ENCODE peak calls at places on chromosomes 16 and 17, in five cellular contexts. One of them, this sample, is unnamed.

GRCh38 chr16:66154801-66155200 is 211.7 kb upstream of the CDH5 start:
- DNase-seq in SK-N-SH: no peak
- DNase-seq in K562: no peak
- DNase-seq in HCT116: no peak
- DNase-seq in GM12878: no peak
- DNase-seq in this sample: no peak

GRCh38 chr17:79495665-79496064 is 115.2 kb downstream of the RBFOX3 start:
- DNase-seq in SK-N-SH: peak
- DNase-seq in K562: no peak
- DNase-seq in HCT116: no peak
- DNase-seq in GM12878: no peak
- DNase-seq in this sample: no peak

GRCh38 chr17:40564883-40565744 is at the start of gene CCR7:
- DNase-seq in SK-N-SH: no peak
- DNase-seq in K562: peak
- DNase-seq in HCT116: no peak
- DNase-seq in GM12878: no peak
- DNase-seq in this sample: no peak

GRCh38 chr16:83110221-83110768 is 483.5 kb downstream of the CDH13 start:
- DNase-seq in SK-N-SH: no peak
- DNase-seq in K562: no peak
- DNase-seq in HCT116: no peak
- DNase-seq in GM12878: no peak
- DNase-seq in this sample: no peak

GRCh38 chr16:11151156-11151904 is 104.7 kb downstream of the SOCS1 start:
- DNase-seq in SK-N-SH: peak
- DNase-seq in K562: no peak
- DNase-seq in HCT116: no peak
- DNase-seq in GM12878: no peak
- DNase-seq in this sample: no peak

GRCh38 chr16:1042776-1043349 is 29.7 kb upstream of the SSTR5 start:
- DNase-seq in SK-N-SH: no peak
- DNase-seq in K562: no peak
- DNase-seq in HCT116: no peak
- DNase-seq in GM12878: no peak
- DNase-seq in this sample: no peak

GRCh38 chr16:23896832-23897821 is 61.3 kb downstream of the PRKCB start:
- DNase-seq in SK-N-SH: no peak
- DNase-seq in K562: no peak
- DNase-seq in HCT116: no peak
- DNase-seq in GM12878: no peak
- DNase-seq in this sample: no peak

GRCh38 chr17:61488878-61489718 is 36.9 kb downstream of the TBX4 start:
- DNase-seq in SK-N-SH: no peak
- DNase-seq in K562: no peak
- DNase-seq in HCT116: no peak
- DNase-seq in GM12878: no peak
- DNase-seq in this sample: peak

GRCh38 chr17:74485841-74486240 is 19.4 kb downstream of the CD300A start:
- DNase-seq in SK-N-SH: no peak
- DNase-seq in K562: no peak
- DNase-seq in HCT116: no peak
- DNase-seq in GM12878: no peak
- DNase-seq in this sample: no peak

GRCh38 chr16:11162571-11163268 is 93.3 kb downstream of the SOCS1 start:
- DNase-seq in SK-N-SH: no peak
- DNase-seq in K562: no peak
- DNase-seq in HCT116: no peak
- DNase-seq in GM12878: no peak
- DNase-seq in this sample: no peak

GRCh38 chr16:88750854-88751253 is 34.2 kb downstream of the PIEZO1 start:
- DNase-seq in SK-N-SH: no peak
- DNase-seq in K562: no peak
- DNase-seq in HCT116: no peak
- DNase-seq in GM12878: no peak
- DNase-seq in this sample: no peak

GRCh38 chr17:27892866-27893769 is at the start of gene LYRM9:
- DNase-seq in SK-N-SH: peak
- DNase-seq in K562: peak
- DNase-seq in HCT116: peak
- DNase-seq in GM12878: peak
- DNase-seq in this sample: peak
- TF ChIP-seq ZBTB33 in SK-N-SH: no peak
- TF ChIP-seq ZBTB33 in K562: no peak
- TF ChIP-seq ZBTB33 in HCT116: no peak
- TF ChIP-seq ZBTB33 in GM12878: no peak
- TF ChIP-seq ZBTB33 in this sample: no peak

GRCh38 chr17:37791434-37791833 is 46.6 kb upstream of the HNF1B start:
- DNase-seq in SK-N-SH: peak
- DNase-seq in K562: peak
- DNase-seq in HCT116: no peak
- DNase-seq in GM12878: no peak
- DNase-seq in this sample: peak
- TF ChIP-seq ZBTB33 in SK-N-SH: no peak
- TF ChIP-seq ZBTB33 in K562: no peak
- TF ChIP-seq ZBTB33 in HCT116: no peak
- TF ChIP-seq ZBTB33 in GM12878: no peak
- TF ChIP-seq ZBTB33 in this sample: no peak

GRCh38 chr17:57138956-57139576 is 54.0 kb downstream of the AKAP1 start:
- DNase-seq in SK-N-SH: no peak
- DNase-seq in K562: peak
- DNase-seq in HCT116: no peak
- DNase-seq in GM12878: no peak
- DNase-seq in this sample: no peak
- TF ChIP-seq ZBTB33 in SK-N-SH: no peak
- TF ChIP-seq ZBTB33 in K562: no peak
- TF ChIP-seq ZBTB33 in HCT116: no peak
- TF ChIP-seq ZBTB33 in GM12878: no peak
- TF ChIP-seq ZBTB33 in this sample: no peak

DNA sequence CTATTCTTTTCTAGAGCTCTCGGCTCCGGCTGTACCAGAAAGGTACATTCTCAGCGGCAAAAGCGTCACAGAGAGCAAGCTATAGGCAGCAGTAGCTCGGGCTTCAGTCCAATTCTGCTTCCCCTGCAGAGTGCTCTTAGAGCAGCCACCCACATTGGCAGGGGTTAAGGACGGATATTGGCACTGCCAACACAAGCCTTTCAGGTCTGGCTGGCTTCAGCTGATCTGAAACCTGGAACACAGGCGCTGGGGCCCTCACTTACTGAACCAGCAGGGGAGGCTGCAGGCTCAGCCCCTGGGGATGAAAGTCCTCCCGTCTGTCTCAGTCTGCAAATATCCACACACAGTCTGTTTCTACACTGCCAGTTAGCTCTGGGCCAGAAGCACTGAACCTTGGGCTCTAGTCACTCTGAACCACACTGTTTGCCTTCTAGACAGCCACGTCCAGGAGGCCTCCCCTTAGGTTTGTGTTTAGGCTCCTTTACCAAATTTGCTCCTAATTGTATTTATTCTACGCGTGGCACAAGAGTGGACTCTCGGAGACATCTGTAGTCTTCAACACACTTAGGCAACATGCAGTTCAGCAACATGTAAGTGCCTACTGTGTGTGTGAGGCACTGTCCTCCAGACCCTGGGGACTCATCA is 40.1 kb downstream of the HIC1 start:
- DNase-seq in SK-N-SH: peak
- DNase-seq in K562: peak
- DNase-seq in HCT116: no peak
- DNase-seq in GM12878: no peak
- DNase-seq in this sample: peak
- TF ChIP-seq ZBTB33 in SK-N-SH: no peak
- TF ChIP-seq ZBTB33 in K562: peak
- TF ChIP-seq ZBTB33 in HCT116: no peak
- TF ChIP-seq ZBTB33 in GM12878: no peak
- TF ChIP-seq ZBTB33 in this sample: peak

DNA sequence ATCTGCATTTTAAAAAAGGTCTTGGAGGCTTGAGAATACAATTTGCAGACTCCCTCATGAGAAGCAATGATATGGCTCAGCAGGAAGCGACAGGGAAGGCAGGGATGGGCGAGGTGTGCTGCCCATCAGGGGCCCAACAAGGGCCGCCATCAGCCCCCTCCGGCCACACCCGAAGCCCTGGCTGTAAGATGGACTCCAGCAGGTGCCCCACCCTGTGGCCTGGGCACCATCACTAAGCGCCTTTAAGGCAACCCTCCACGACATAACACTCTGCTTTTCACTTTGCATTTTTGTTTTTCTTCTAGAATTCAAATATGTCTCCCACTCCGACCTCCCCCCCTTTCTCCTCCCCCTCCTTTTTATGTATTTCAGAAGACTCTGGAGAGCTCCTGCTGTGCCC is 52.2 kb upstream of the RCVRN start:
- DNase-seq in SK-N-SH: no peak
- DNase-seq in K562: no peak
- DNase-seq in HCT116: no peak
- DNase-seq in GM12878: no peak
- DNase-seq in this sample: no peak
- TF ChIP-seq ZBTB33 in SK-N-SH: no peak
- TF ChIP-seq ZBTB33 in K562: no peak
- TF ChIP-seq ZBTB33 in HCT116: no peak
- TF ChIP-seq ZBTB33 in GM12878: no peak
- TF ChIP-seq ZBTB33 in this sample: no peak

GRCh38 chr17:58248955-58249269 is 10.5 kb downstream of the LPO start:
- DNase-seq in SK-N-SH: no peak
- DNase-seq in K562: no peak
- DNase-seq in HCT116: no peak
- DNase-seq in GM12878: no peak
- DNase-seq in this sample: no peak

GRCh38 chr17:58246104-58246740 is 7.8 kb downstream of the LPO start:
- DNase-seq in SK-N-SH: no peak
- DNase-seq in K562: no peak
- DNase-seq in HCT116: no peak
- DNase-seq in GM12878: no peak
- DNase-seq in this sample: no peak

GRCh38 chr17:58245428-58246103 is 7.2 kb downstream of the LPO start:
- DNase-seq in SK-N-SH: no peak
- DNase-seq in K562: no peak
- DNase-seq in HCT116: no peak
- DNase-seq in GM12878: no peak
- DNase-seq in this sample: peak

GRCh38 chr17:58249270-58250133 is 11.1 kb downstream of the LPO start:
- DNase-seq in SK-N-SH: peak
- DNase-seq in K562: peak
- DNase-seq in HCT116: peak
- DNase-seq in GM12878: no peak
- DNase-seq in this sample: peak

DNA sequence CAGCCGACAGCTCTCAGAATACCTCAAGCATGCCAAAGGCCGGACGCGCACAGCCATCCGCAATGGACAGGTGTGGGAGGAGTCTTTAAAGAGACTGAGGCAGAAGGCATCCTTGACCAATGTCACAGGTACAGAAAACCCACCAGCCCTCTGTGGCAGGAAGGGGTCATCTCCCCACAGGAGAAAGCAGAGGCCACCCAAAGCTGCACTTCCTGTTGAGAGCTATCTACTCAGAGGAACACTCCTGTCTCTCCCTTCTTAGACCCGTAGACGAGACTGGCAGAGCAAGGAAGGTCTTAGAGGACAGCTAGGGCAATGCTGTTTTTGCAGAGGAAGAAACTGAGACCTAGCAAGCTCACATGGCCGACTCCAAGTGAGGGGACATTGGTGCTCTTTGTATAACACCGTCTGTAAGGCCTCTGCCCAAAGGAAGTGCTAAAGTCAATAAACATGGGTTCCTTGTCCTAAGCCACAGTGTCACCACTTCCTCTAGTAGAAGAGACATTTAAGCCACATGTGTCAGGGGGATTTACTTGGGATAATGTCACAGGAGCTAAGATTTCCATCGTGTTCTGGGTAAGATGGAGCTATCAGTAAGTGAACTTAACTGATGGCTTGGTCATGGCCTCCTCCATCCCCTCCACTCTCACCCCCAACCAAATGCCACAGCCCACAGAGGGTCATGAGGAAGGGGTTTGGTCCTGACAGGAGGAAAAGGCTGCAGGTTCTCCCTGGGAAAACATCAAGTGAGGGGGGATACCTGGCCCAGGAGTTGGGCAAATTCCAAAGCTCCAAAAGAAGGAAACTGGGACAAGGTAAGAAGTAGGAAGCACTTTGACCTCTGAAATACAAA is 9.4 kb downstream of the LPO start:
- DNase-seq in SK-N-SH: no peak
- DNase-seq in K562: no peak
- DNase-seq in HCT116: no peak
- DNase-seq in GM12878: no peak
- DNase-seq in this sample: no peak
- TF ChIP-seq ZBTB33 in SK-N-SH: no peak
- TF ChIP-seq ZBTB33 in K562: no peak
- TF ChIP-seq ZBTB33 in HCT116: no peak
- TF ChIP-seq ZBTB33 in GM12878: no peak
- TF ChIP-seq ZBTB33 in this sample: no peak